ENCODE peak calls at places on chromosomes 7 and 10, in nine cellular contexts. One of them, this sample, is unnamed.

GRCh38 chr7:30771859-30772429 is 727 bp downstream of the MINDY4 start:
- DNase-seq in pancreas: no peak
- DNase-seq in neural crest cell: no peak
- DNase-seq in chondrocyte: no peak
- DNase-seq in fibroblast of lung: peak
- DNase-seq in GM12865: peak
- DNase-seq in PC-3: no peak
- DNase-seq in dorsolateral prefrontal cortex: no peak
- DNase-seq in GM12864: no peak
- DNase-seq in this sample: no peak

GRCh38 chr7:139777948-139778841 is at the start of gene HIPK2:
- DNase-seq in pancreas: peak
- DNase-seq in neural crest cell: peak
- DNase-seq in chondrocyte: no peak
- DNase-seq in fibroblast of lung: peak
- DNase-seq in GM12865: peak
- DNase-seq in PC-3: peak
- DNase-seq in dorsolateral prefrontal cortex: peak
- DNase-seq in GM12864: no peak
- DNase-seq in this sample: peak

GRCh38 chr10:101031796-101032636 is 982 bp downstream of the SFXN3 start:
- DNase-seq in pancreas: peak
- DNase-seq in neural crest cell: no peak
- DNase-seq in chondrocyte: no peak
- DNase-seq in fibroblast of lung: peak
- DNase-seq in GM12865: peak
- DNase-seq in PC-3: peak
- DNase-seq in dorsolateral prefrontal cortex: peak
- DNase-seq in GM12864: no peak
- DNase-seq in this sample: peak

GRCh38 chr7:85185355-85186082 is 1.3 kb downstream of the SEMA3D start:
- DNase-seq in pancreas: peak
- DNase-seq in neural crest cell: peak
- DNase-seq in chondrocyte: peak
- DNase-seq in fibroblast of lung: peak
- DNase-seq in GM12865: no peak
- DNase-seq in PC-3: peak
- DNase-seq in dorsolateral prefrontal cortex: peak
- DNase-seq in GM12864: no peak
- DNase-seq in this sample: no peak

GRCh38 chr10:53744176-53744575 is 971.6 kb upstream of the MBL2 start:
- DNase-seq in pancreas: no peak
- DNase-seq in neural crest cell: no peak
- DNase-seq in chondrocyte: no peak
- DNase-seq in fibroblast of lung: no peak
- DNase-seq in GM12865: no peak
- DNase-seq in PC-3: no peak
- DNase-seq in dorsolateral prefrontal cortex: no peak
- DNase-seq in GM12864: no peak
- DNase-seq in this sample: no peak

GRCh38 chr10:131934769-131935168 is 34.0 kb downstream of the PPP2R2D start:
- DNase-seq in pancreas: peak
- DNase-seq in neural crest cell: no peak
- DNase-seq in chondrocyte: peak
- DNase-seq in fibroblast of lung: no peak
- DNase-seq in GM12865: no peak
- DNase-seq in PC-3: no peak
- DNase-seq in dorsolateral prefrontal cortex: no peak
- DNase-seq in GM12864: no peak
- DNase-seq in this sample: no peak

GRCh38 chr7:48042216-48042615 is 6.9 kb downstream of the C7orf57 start:
- DNase-seq in pancreas: no peak
- DNase-seq in neural crest cell: no peak
- DNase-seq in chondrocyte: no peak
- DNase-seq in fibroblast of lung: peak
- DNase-seq in GM12865: no peak
- DNase-seq in PC-3: peak
- DNase-seq in dorsolateral prefrontal cortex: no peak
- DNase-seq in GM12864: no peak
- DNase-seq in this sample: no peak

GRCh38 chr7:116447980-116448839 is 51.3 kb upstream of the CAV2 start:
- DNase-seq in pancreas: no peak
- DNase-seq in neural crest cell: no peak
- DNase-seq in chondrocyte: no peak
- DNase-seq in fibroblast of lung: no peak
- DNase-seq in GM12865: no peak
- DNase-seq in PC-3: peak
- DNase-seq in dorsolateral prefrontal cortex: no peak
- DNase-seq in GM12864: no peak
- DNase-seq in this sample: no peak

GRCh38 chr7:45143616-45144015 is 14.0 kb upstream of the RAMP3 start:
- DNase-seq in pancreas: no peak
- DNase-seq in neural crest cell: no peak
- DNase-seq in chondrocyte: no peak
- DNase-seq in fibroblast of lung: peak
- DNase-seq in GM12865: no peak
- DNase-seq in PC-3: peak
- DNase-seq in dorsolateral prefrontal cortex: no peak
- DNase-seq in GM12864: no peak
- DNase-seq in this sample: no peak

GRCh38 chr7:135678612-135679575 is 16.6 kb downstream of the STMP1 start:
- DNase-seq in pancreas: peak
- DNase-seq in neural crest cell: no peak
- DNase-seq in chondrocyte: no peak
- DNase-seq in fibroblast of lung: peak
- DNase-seq in GM12865: no peak
- DNase-seq in PC-3: peak
- DNase-seq in dorsolateral prefrontal cortex: no peak
- DNase-seq in GM12864: no peak
- DNase-seq in this sample: no peak

GRCh38 chr7:112186300-112186699 is 19.9 kb downstream of the DOCK4 start:
- DNase-seq in pancreas: no peak
- DNase-seq in neural crest cell: no peak
- DNase-seq in chondrocyte: no peak
- DNase-seq in fibroblast of lung: no peak
- DNase-seq in GM12865: no peak
- DNase-seq in PC-3: no peak
- DNase-seq in dorsolateral prefrontal cortex: no peak
- DNase-seq in GM12864: no peak
- DNase-seq in this sample: no peak
- TF ChIP-seq CTCF in pancreas: no peak
- TF ChIP-seq CTCF in neural crest cell: no peak
- TF ChIP-seq CTCF in chondrocyte: no peak
- TF ChIP-seq CTCF in fibroblast of lung: no peak
- TF ChIP-seq CTCF in GM12865: no peak
- TF ChIP-seq CTCF in PC-3: no peak
- TF ChIP-seq CTCF in dorsolateral prefrontal cortex: no peak
- TF ChIP-seq CTCF in GM12864: no peak
- TF ChIP-seq CTCF in this sample: no peak

GRCh38 chr7:80921130-80921529 is 2.3 kb upstream of the SEMA3C start:
- DNase-seq in pancreas: no peak
- DNase-seq in neural crest cell: no peak
- DNase-seq in chondrocyte: no peak
- DNase-seq in fibroblast of lung: peak
- DNase-seq in GM12865: no peak
- DNase-seq in PC-3: peak
- DNase-seq in dorsolateral prefrontal cortex: no peak
- DNase-seq in GM12864: no peak
- DNase-seq in this sample: no peak

GRCh38 chr7:80916770-80917681 is 1.8 kb downstream of the SEMA3C start:
- DNase-seq in pancreas: no peak
- DNase-seq in neural crest cell: no peak
- DNase-seq in chondrocyte: no peak
- DNase-seq in fibroblast of lung: peak
- DNase-seq in GM12865: no peak
- DNase-seq in PC-3: peak
- DNase-seq in dorsolateral prefrontal cortex: no peak
- DNase-seq in GM12864: no peak
- DNase-seq in this sample: no peak

GRCh38 chr7:80922254-80923049 is 3.6 kb upstream of the SEMA3C start:
- DNase-seq in pancreas: no peak
- DNase-seq in neural crest cell: no peak
- DNase-seq in chondrocyte: no peak
- DNase-seq in fibroblast of lung: no peak
- DNase-seq in GM12865: no peak
- DNase-seq in PC-3: peak
- DNase-seq in dorsolateral prefrontal cortex: no peak
- DNase-seq in GM12864: no peak
- DNase-seq in this sample: no peak

GRCh38 chr7:80918406-80918805 is 445 bp downstream of the SEMA3C start:
- DNase-seq in pancreas: no peak
- DNase-seq in neural crest cell: no peak
- DNase-seq in chondrocyte: no peak
- DNase-seq in fibroblast of lung: no peak
- DNase-seq in GM12865: peak
- DNase-seq in PC-3: peak
- DNase-seq in dorsolateral prefrontal cortex: no peak
- DNase-seq in GM12864: no peak
- DNase-seq in this sample: no peak

DNA sequence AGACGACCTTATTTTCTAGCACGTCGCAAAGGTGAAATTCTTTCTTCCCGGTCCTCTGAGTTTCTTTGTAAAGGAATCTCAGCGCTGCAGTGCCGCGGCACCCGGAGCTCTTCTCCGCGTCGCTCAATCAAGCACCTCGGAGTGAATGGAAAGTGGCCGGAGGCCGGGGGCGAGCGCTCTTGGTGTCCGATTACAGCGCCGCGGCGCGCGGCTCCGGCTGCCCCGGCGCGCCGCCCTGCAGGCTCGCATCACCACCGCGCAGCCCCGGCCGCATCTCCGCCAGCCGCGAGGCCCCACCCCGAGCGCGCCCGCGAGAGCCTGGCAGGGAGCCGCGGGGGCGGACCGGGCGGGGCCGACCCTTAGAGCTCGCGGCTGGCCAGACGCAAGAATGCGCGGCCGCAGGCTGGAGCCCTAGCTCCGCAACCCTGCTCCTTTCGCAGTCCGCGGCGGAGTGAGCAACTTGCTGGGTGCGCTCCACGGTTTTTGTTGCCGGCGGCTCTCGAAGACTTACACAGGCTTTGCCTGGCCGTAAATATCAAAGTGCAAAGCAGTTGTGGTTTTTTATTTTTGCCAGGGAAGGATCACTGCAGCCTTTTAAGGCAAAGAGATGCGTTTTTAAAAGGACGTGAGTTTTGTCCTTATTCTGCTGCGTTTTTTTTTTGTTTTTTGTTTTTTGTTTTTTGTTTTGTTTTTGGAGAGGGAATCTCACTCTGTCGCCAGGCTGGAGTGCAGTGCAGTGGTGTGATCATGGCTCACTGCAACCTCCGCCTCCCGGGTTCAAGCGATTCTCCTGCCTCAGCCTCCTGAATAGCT is at the start of gene SEMA3C:
- DNase-seq in pancreas: peak
- DNase-seq in neural crest cell: peak
- DNase-seq in chondrocyte: peak
- DNase-seq in fibroblast of lung: peak
- DNase-seq in GM12865: no peak
- DNase-seq in PC-3: peak
- DNase-seq in dorsolateral prefrontal cortex: peak
- DNase-seq in GM12864: no peak
- DNase-seq in this sample: no peak
- TF ChIP-seq CTCF in pancreas: no peak
- TF ChIP-seq CTCF in neural crest cell: no peak
- TF ChIP-seq CTCF in chondrocyte: peak
- TF ChIP-seq CTCF in fibroblast of lung: peak
- TF ChIP-seq CTCF in GM12865: no peak
- TF ChIP-seq CTCF in PC-3: no peak
- TF ChIP-seq CTCF in dorsolateral prefrontal cortex: no peak
- TF ChIP-seq CTCF in GM12864: no peak
- TF ChIP-seq CTCF in this sample: no peak

GRCh38 chr10:81116990-81117389 is 579.3 kb downstream of the SH2D4B start:
- DNase-seq in pancreas: no peak
- DNase-seq in neural crest cell: no peak
- DNase-seq in chondrocyte: no peak
- DNase-seq in fibroblast of lung: no peak
- DNase-seq in GM12865: no peak
- DNase-seq in PC-3: no peak
- DNase-seq in dorsolateral prefrontal cortex: no peak
- DNase-seq in GM12864: no peak
- DNase-seq in this sample: no peak
- TF ChIP-seq CTCF in pancreas: no peak
- TF ChIP-seq CTCF in neural crest cell: no peak
- TF ChIP-seq CTCF in chondrocyte: peak
- TF ChIP-seq CTCF in fibroblast of lung: no peak
- TF ChIP-seq CTCF in GM12865: no peak
- TF ChIP-seq CTCF in PC-3: no peak
- TF ChIP-seq CTCF in dorsolateral prefrontal cortex: no peak
- TF ChIP-seq CTCF in GM12864: no peak
- TF ChIP-seq CTCF in this sample: no peak

GRCh38 chr10:126975221-126975620 is 70.0 kb downstream of the DOCK1 start:
- DNase-seq in pancreas: no peak
- DNase-seq in neural crest cell: no peak
- DNase-seq in chondrocyte: no peak
- DNase-seq in fibroblast of lung: no peak
- DNase-seq in GM12865: no peak
- DNase-seq in PC-3: no peak
- DNase-seq in dorsolateral prefrontal cortex: no peak
- DNase-seq in GM12864: no peak
- DNase-seq in this sample: no peak

GRCh38 chr10:126972622-126973414 is 67.6 kb downstream of the DOCK1 start:
- DNase-seq in pancreas: no peak
- DNase-seq in neural crest cell: no peak
- DNase-seq in chondrocyte: no peak
- DNase-seq in fibroblast of lung: peak
- DNase-seq in GM12865: no peak
- DNase-seq in PC-3: no peak
- DNase-seq in dorsolateral prefrontal cortex: no peak
- DNase-seq in GM12864: no peak
- DNase-seq in this sample: no peak

GRCh38 chr10:126966938-126967337 is 61.7 kb downstream of the DOCK1 start:
- DNase-seq in pancreas: no peak
- DNase-seq in neural crest cell: no peak
- DNase-seq in chondrocyte: no peak
- DNase-seq in fibroblast of lung: no peak
- DNase-seq in GM12865: no peak
- DNase-seq in PC-3: no peak
- DNase-seq in dorsolateral prefrontal cortex: no peak
- DNase-seq in GM12864: no peak
- DNase-seq in this sample: no peak

GRCh38 chr10:126964190-126964589 is 59.0 kb downstream of the DOCK1 start:
- DNase-seq in pancreas: no peak
- DNase-seq in neural crest cell: no peak
- DNase-seq in chondrocyte: no peak
- DNase-seq in fibroblast of lung: no peak
- DNase-seq in GM12865: no peak
- DNase-seq in PC-3: no peak
- DNase-seq in dorsolateral prefrontal cortex: no peak
- DNase-seq in GM12864: no peak
- DNase-seq in this sample: no peak

DNA sequence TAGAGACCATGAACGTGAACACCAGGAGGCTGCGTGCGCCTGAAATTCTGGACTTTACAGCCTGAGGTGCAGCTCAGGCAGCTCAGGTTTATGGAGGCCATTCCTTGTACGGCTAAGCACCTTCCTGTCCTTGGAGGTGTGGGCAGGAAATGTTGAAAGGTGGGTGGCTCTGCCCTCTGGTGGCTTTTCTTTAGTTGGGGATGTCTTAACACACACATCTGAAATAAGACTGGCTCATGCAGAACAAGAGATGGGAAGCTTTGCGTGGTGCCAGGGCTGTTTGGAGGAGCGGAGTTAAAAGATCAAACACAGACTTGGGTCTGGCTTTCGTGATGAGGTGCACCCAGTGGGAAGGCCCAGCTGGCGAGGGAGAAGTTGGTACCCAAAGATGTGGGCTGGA is 64.1 kb downstream of the DOCK1 start:
- DNase-seq in pancreas: no peak
- DNase-seq in neural crest cell: no peak
- DNase-seq in chondrocyte: no peak
- DNase-seq in fibroblast of lung: no peak
- DNase-seq in GM12865: no peak
- DNase-seq in PC-3: peak
- DNase-seq in dorsolateral prefrontal cortex: no peak
- DNase-seq in GM12864: no peak
- DNase-seq in this sample: no peak
- TF ChIP-seq CTCF in pancreas: no peak
- TF ChIP-seq CTCF in neural crest cell: no peak
- TF ChIP-seq CTCF in chondrocyte: peak
- TF ChIP-seq CTCF in fibroblast of lung: no peak
- TF ChIP-seq CTCF in GM12865: no peak
- TF ChIP-seq CTCF in PC-3: peak
- TF ChIP-seq CTCF in dorsolateral prefrontal cortex: peak
- TF ChIP-seq CTCF in GM12864: no peak
- TF ChIP-seq CTCF in this sample: peak

This sample was measured in D721Med.